ENCODE peak calls at places on chromosomes 16 and 17, in six cellular contexts. X is MM.1S; T is iPS-NIHi11; W is left cardiac atrium; I is GM10248; F is CD8-positive, alpha-beta T cell. S is an unnamed sample.

GRCh38 chr16:13480801-13481200 is 439.2 kb upstream of the ERCC4 start:
- DNase-seq in X (no peak), T (no peak), W (no peak), I (no peak), F (no peak), S (peak)

GRCh38 chr17:77893144-77894044 is 65.1 kb upstream of the TNRC6C start:
- DNase-seq in X (no peak), T (no peak), W (no peak), I (no peak), F (peak), S (no peak)

GRCh38 chr17:2435181-2435741 is 34.4 kb upstream of the MNT start:
- DNase-seq in X (no peak), T (peak), W (no peak), I (no peak), F (no peak), S (no peak)

GRCh38 chr17:63561819-63562218 is 11.5 kb downstream of the DCAF7 start:
- DNase-seq in X (no peak), T (no peak), W (no peak), I (no peak), F (no peak), S (no peak)

GRCh38 chr16:30066882-30067583 is 1.5 kb downstream of the ALDOA start:
- DNase-seq in X (no peak), T (no peak), W (peak), I (no peak), F (no peak), S (no peak)

GRCh38 chr16:20806168-20807050 is at the start of the genes ERI2 and REXO5:
- DNase-seq in X (peak), T (peak), W (peak), I (peak), F (peak), S (peak)

GRCh38 chr16:19008245-19008644 is 24.5 kb downstream of the TMC7 start:
- DNase-seq in X (no peak), T (no peak), W (no peak), I (no peak), F (no peak), S (no peak)

GRCh38 chr17:41648411-41649195 is 24.2 kb upstream of the KRT17 start:
- DNase-seq in X (peak), T (peak), W (peak), I (peak), F (peak), S (peak)

GRCh38 chr17:17885029-17885351 is 48.2 kb upstream of the SREBF1 start:
- DNase-seq in X (no peak), T (no peak), W (no peak), I (no peak), F (no peak), S (no peak)

GRCh38 chr17:59498421-59499307 is 66.7 kb upstream of the DHX40 start:
- DNase-seq in X (no peak), T (no peak), W (no peak), I (no peak), F (no peak), S (no peak)

GRCh38 chr17:48059125-48059668 is 11.0 kb downstream of the NFE2L1 start:
- DNase-seq in X (no peak), T (no peak), W (no peak), I (no peak), F (no peak), S (no peak)

GRCh38 chr16:57041182-57042156 is 50.9 kb upstream of the CPNE2 start:
- DNase-seq in X (peak), T (no peak), W (no peak), I (peak), F (peak), S (no peak)

GRCh38 chr17:35094902-35095301 is 24.8 kb downstream of the RAD51D start:
- DNase-seq in X (no peak), T (no peak), W (no peak), I (no peak), F (no peak), S (no peak)

GRCh38 chr16:2786061-2786825 is 1.1 kb downstream of the PRSS33 start:
- DNase-seq in X (no peak), T (no peak), W (peak), I (no peak), F (no peak), S (no peak)

GRCh38 chr17:10513284-10514067 is 4.9 kb downstream of the MYH1 start:
- DNase-seq in X (no peak), T (no peak), W (no peak), I (no peak), F (no peak), S (peak)

GRCh38 chr17:39110435-39111136 is 40.9 kb downstream of the PLXDC1 start:
- DNase-seq in X (no peak), T (peak), W (no peak), I (no peak), F (no peak), S (no peak)

GRCh38 chr17:48542956-48543853 is 1.7 kb downstream of the HOXB2 start:
- DNase-seq in X (peak), T (peak), W (no peak), I (peak), F (peak), S (no peak)

GRCh38 chr16:14500791-14501190 is 129.3 kb downstream of the PARN start:
- DNase-seq in X (no peak), T (no peak), W (no peak), I (no peak), F (no peak), S (no peak)

GRCh38 chr17:14203392-14203791 is 33.3 kb downstream of the CDRT15 start:
- DNase-seq in X (no peak), T (no peak), W (no peak), I (no peak), F (peak), S (no peak)

S was measured in prostate gland.